ENCODE peak calls at places on chromosomes 11 and 22, in eight cellular contexts. One of them, this sample, is unnamed.

GRCh38 chr11:27209562-27210005 is 153.4 kb downstream of the CCDC34 start:
- DNase-seq in suprapubic skin: peak; percentile 72
- DNase-seq in Peyer's patch: no peak
- DNase-seq in transverse colon: no peak
- DNase-seq in spleen: no peak
- DNase-seq in ovary: no peak
- DNase-seq in H54: peak; percentile 62
- DNase-seq in prostate gland: peak; percentile 40
- DNase-seq in this sample: peak; percentile 11

GRCh38 chr22:49889071-49889470 is 29.2 kb downstream of the ALG12 start:
- DNase-seq in suprapubic skin: no peak
- DNase-seq in Peyer's patch: no peak
- DNase-seq in transverse colon: no peak
- DNase-seq in spleen: no peak
- DNase-seq in ovary: no peak
- DNase-seq in H54: no peak
- DNase-seq in prostate gland: no peak
- DNase-seq in this sample: no peak

GRCh38 chr22:16866167-16866566 is 41.0 kb upstream of the XKR3 start:
- DNase-seq in suprapubic skin: no peak
- DNase-seq in Peyer's patch: no peak
- DNase-seq in transverse colon: no peak
- DNase-seq in spleen: no peak
- DNase-seq in ovary: no peak
- DNase-seq in H54: peak; percentile 5
- DNase-seq in prostate gland: no peak
- DNase-seq in this sample: no peak

GRCh38 chr22:27358096-27358870 is 443.3 kb downstream of the MN1 start:
- DNase-seq in suprapubic skin: no peak
- DNase-seq in Peyer's patch: no peak
- DNase-seq in transverse colon: no peak
- DNase-seq in spleen: no peak
- DNase-seq in ovary: no peak
- DNase-seq in H54: no peak
- DNase-seq in prostate gland: no peak
- DNase-seq in this sample: no peak

GRCh38 chr22:50581950-50582561 is 593 bp downstream of the CHKB start:
- DNase-seq in suprapubic skin: no peak
- DNase-seq in Peyer's patch: peak; percentile 21
- DNase-seq in transverse colon: peak; percentile 41
- DNase-seq in spleen: no peak
- DNase-seq in ovary: no peak
- DNase-seq in H54: no peak
- DNase-seq in prostate gland: no peak
- DNase-seq in this sample: peak; percentile 65

GRCh38 chr11:4658629-4659453 is 15.1 kb downstream of the OR51E1 start:
- DNase-seq in suprapubic skin: no peak
- DNase-seq in Peyer's patch: no peak
- DNase-seq in transverse colon: no peak
- DNase-seq in spleen: no peak
- DNase-seq in ovary: no peak
- DNase-seq in H54: no peak
- DNase-seq in prostate gland: no peak
- DNase-seq in this sample: peak; percentile 80

GRCh38 chr11:78714539-78714938 is 139.9 kb upstream of the NARS2 start:
- DNase-seq in suprapubic skin: no peak
- DNase-seq in Peyer's patch: no peak
- DNase-seq in transverse colon: peak; percentile 9
- DNase-seq in spleen: no peak
- DNase-seq in ovary: no peak
- DNase-seq in H54: no peak
- DNase-seq in prostate gland: no peak
- DNase-seq in this sample: no peak

GRCh38 chr22:50400406-50400805 is 57.3 kb downstream of the PPP6R2 start:
- DNase-seq in suprapubic skin: no peak
- DNase-seq in Peyer's patch: no peak
- DNase-seq in transverse colon: no peak
- DNase-seq in spleen: no peak
- DNase-seq in ovary: no peak
- DNase-seq in H54: no peak
- DNase-seq in prostate gland: no peak
- DNase-seq in this sample: no peak

GRCh38 chr11:278001-278951 is at the start of gene NLRP6:
- DNase-seq in suprapubic skin: no peak
- DNase-seq in Peyer's patch: no peak
- DNase-seq in transverse colon: no peak
- DNase-seq in spleen: peak; percentile 75
- DNase-seq in ovary: peak; percentile 29
- DNase-seq in H54: no peak
- DNase-seq in prostate gland: no peak
- DNase-seq in this sample: no peak

GRCh38 chr22:20264614-20265452 is 3.3 kb downstream of the RTN4R start:
- DNase-seq in suprapubic skin: no peak
- DNase-seq in Peyer's patch: no peak
- DNase-seq in transverse colon: no peak
- DNase-seq in spleen: no peak
- DNase-seq in ovary: no peak
- DNase-seq in H54: no peak
- DNase-seq in prostate gland: no peak
- DNase-seq in this sample: no peak

GRCh38 chr11:70742553-70743291 is 344.4 kb downstream of the CTTN start:
- DNase-seq in suprapubic skin: no peak
- DNase-seq in Peyer's patch: no peak
- DNase-seq in transverse colon: no peak
- DNase-seq in spleen: no peak
- DNase-seq in ovary: no peak
- DNase-seq in H54: no peak
- DNase-seq in prostate gland: no peak
- DNase-seq in this sample: peak; percentile 81

GRCh38 chr11:130916238-130916855 is at the start of gene SNX19:
- DNase-seq in suprapubic skin: peak; percentile 92
- DNase-seq in Peyer's patch: peak; percentile 81
- DNase-seq in transverse colon: peak; percentile 95
- DNase-seq in spleen: peak; percentile 99
- DNase-seq in ovary: peak; percentile 96
- DNase-seq in H54: peak; percentile 62
- DNase-seq in prostate gland: peak; percentile 88
- DNase-seq in this sample: peak; percentile 94
- TF ChIP-seq POLR2A in suprapubic skin: peak; percentile 83
- TF ChIP-seq POLR2A in Peyer's patch: peak; percentile 90
- TF ChIP-seq POLR2A in transverse colon: peak; percentile 95
- TF ChIP-seq POLR2A in spleen: no peak
- TF ChIP-seq POLR2A in ovary: peak; percentile 88
- TF ChIP-seq POLR2A in H54: peak; percentile 54
- TF ChIP-seq POLR2A in prostate gland: peak; percentile 47
- TF ChIP-seq POLR2A in this sample: peak; percentile 93

DNA sequence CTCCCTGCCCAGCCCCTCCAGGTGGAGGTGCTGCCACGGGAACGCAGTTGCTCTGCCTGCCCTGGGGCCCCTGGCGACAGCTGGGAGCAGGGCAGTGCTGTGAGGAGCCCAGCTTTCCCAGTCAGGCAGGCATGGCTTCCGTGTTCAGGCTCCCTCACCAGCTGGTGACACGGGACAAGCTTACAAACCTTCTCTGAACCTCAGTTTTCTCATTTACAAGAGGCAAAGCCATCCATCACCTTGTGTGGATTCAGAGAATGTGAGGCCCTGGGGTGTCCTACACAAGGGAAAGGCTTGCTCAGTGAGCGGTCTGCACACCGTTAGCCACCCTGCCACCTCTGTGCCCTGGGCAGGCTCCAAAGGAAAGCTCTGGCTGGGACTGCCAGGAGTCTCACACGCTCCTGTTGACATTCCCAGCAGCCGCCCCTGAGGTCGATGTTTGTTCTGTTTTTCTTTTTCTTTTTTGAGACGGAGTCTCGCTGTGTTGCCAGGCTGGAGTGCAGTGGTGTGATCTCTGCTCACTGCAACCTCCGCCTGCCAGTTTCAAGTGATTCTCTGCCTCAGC is 23.5 kb downstream of the SUN2 start:
- DNase-seq in suprapubic skin: no peak
- DNase-seq in Peyer's patch: no peak
- DNase-seq in transverse colon: no peak
- DNase-seq in spleen: peak; percentile 76
- DNase-seq in ovary: peak; percentile 61
- DNase-seq in H54: no peak
- DNase-seq in prostate gland: no peak
- DNase-seq in this sample: no peak
- TF ChIP-seq POLR2A in suprapubic skin: no peak
- TF ChIP-seq POLR2A in Peyer's patch: no peak
- TF ChIP-seq POLR2A in transverse colon: no peak
- TF ChIP-seq POLR2A in spleen: no peak
- TF ChIP-seq POLR2A in ovary: no peak
- TF ChIP-seq POLR2A in H54: no peak
- TF ChIP-seq POLR2A in prostate gland: no peak
- TF ChIP-seq POLR2A in this sample: no peak

DNA sequence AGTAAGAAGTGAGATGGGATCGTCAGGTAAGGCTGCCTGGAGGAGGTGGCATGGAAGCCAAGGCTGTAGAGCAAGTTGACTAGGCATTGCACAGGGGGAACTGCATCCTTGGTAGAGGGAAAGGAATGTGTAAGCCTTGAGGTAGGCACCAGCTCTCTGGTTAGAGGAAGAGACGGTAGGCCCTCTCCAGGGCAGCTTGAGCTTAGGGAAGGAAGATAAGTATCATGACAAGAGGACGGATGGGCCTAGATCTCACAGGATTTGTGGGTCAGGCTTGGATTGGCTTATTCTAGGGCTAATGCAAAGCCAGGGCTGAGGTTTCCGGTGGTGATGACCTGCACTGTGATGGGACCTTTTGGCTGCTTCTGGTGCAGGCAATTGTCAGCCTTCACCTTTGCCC is 1035.8 kb downstream of the TBC1D22A start:
- DNase-seq in suprapubic skin: no peak
- DNase-seq in Peyer's patch: no peak
- DNase-seq in transverse colon: no peak
- DNase-seq in spleen: peak; percentile 8
- DNase-seq in ovary: no peak
- DNase-seq in H54: no peak
- DNase-seq in prostate gland: no peak
- DNase-seq in this sample: no peak
- TF ChIP-seq POLR2A in suprapubic skin: no peak
- TF ChIP-seq POLR2A in Peyer's patch: no peak
- TF ChIP-seq POLR2A in transverse colon: no peak
- TF ChIP-seq POLR2A in spleen: no peak
- TF ChIP-seq POLR2A in ovary: no peak
- TF ChIP-seq POLR2A in H54: no peak
- TF ChIP-seq POLR2A in prostate gland: no peak
- TF ChIP-seq POLR2A in this sample: no peak

GRCh38 chr11:65896009-65896999 is 3.9 kb downstream of the FOSL1 start:
- DNase-seq in suprapubic skin: no peak
- DNase-seq in Peyer's patch: no peak
- DNase-seq in transverse colon: no peak
- DNase-seq in spleen: no peak
- DNase-seq in ovary: no peak
- DNase-seq in H54: no peak
- DNase-seq in prostate gland: no peak
- DNase-seq in this sample: no peak
- TF ChIP-seq POLR2A in suprapubic skin: no peak
- TF ChIP-seq POLR2A in Peyer's patch: no peak
- TF ChIP-seq POLR2A in transverse colon: no peak
- TF ChIP-seq POLR2A in spleen: no peak
- TF ChIP-seq POLR2A in ovary: no peak
- TF ChIP-seq POLR2A in H54: no peak
- TF ChIP-seq POLR2A in prostate gland: no peak
- TF ChIP-seq POLR2A in this sample: peak; percentile 35

GRCh38 chr11:46321757-46322156 is 25.5 kb upstream of the DGKZ start:
- DNase-seq in suprapubic skin: no peak
- DNase-seq in Peyer's patch: no peak
- DNase-seq in transverse colon: no peak
- DNase-seq in spleen: no peak
- DNase-seq in ovary: no peak
- DNase-seq in H54: no peak
- DNase-seq in prostate gland: no peak
- DNase-seq in this sample: no peak

GRCh38 chr11:46315033-46315738 is 32.1 kb upstream of the DGKZ start:
- DNase-seq in suprapubic skin: peak; percentile 84
- DNase-seq in Peyer's patch: peak; percentile 72
- DNase-seq in transverse colon: peak; percentile 72
- DNase-seq in spleen: peak; percentile 81
- DNase-seq in ovary: peak; percentile 70
- DNase-seq in H54: peak; percentile 96
- DNase-seq in prostate gland: peak; percentile 43
- DNase-seq in this sample: peak; percentile 88

GRCh38 chr11:46319074-46319453 is 28.2 kb upstream of the DGKZ start:
- DNase-seq in suprapubic skin: no peak
- DNase-seq in Peyer's patch: no peak
- DNase-seq in transverse colon: no peak
- DNase-seq in spleen: no peak
- DNase-seq in ovary: no peak
- DNase-seq in H54: no peak
- DNase-seq in prostate gland: no peak
- DNase-seq in this sample: no peak

GRCh38 chr11:46315783-46316563 is 31.3 kb upstream of the DGKZ start:
- DNase-seq in suprapubic skin: no peak
- DNase-seq in Peyer's patch: no peak
- DNase-seq in transverse colon: no peak
- DNase-seq in spleen: no peak
- DNase-seq in ovary: no peak
- DNase-seq in H54: no peak
- DNase-seq in prostate gland: no peak
- DNase-seq in this sample: peak; percentile 73
- TF ChIP-seq POLR2A in suprapubic skin: no peak
- TF ChIP-seq POLR2A in Peyer's patch: no peak
- TF ChIP-seq POLR2A in transverse colon: no peak
- TF ChIP-seq POLR2A in spleen: no peak
- TF ChIP-seq POLR2A in ovary: no peak
- TF ChIP-seq POLR2A in H54: no peak
- TF ChIP-seq POLR2A in prostate gland: no peak
- TF ChIP-seq POLR2A in this sample: no peak

GRCh38 chr22:39368402-39368801 is 18.6 kb downstream of the SYNGR1 start:
- DNase-seq in suprapubic skin: no peak
- DNase-seq in Peyer's patch: no peak
- DNase-seq in transverse colon: no peak
- DNase-seq in spleen: no peak
- DNase-seq in ovary: no peak
- DNase-seq in H54: no peak
- DNase-seq in prostate gland: no peak
- DNase-seq in this sample: peak; percentile 61
- TF ChIP-seq POLR2A in suprapubic skin: no peak
- TF ChIP-seq POLR2A in Peyer's patch: no peak
- TF ChIP-seq POLR2A in transverse colon: no peak
- TF ChIP-seq POLR2A in spleen: no peak
- TF ChIP-seq POLR2A in ovary: no peak
- TF ChIP-seq POLR2A in H54: no peak
- TF ChIP-seq POLR2A in prostate gland: no peak
- TF ChIP-seq POLR2A in this sample: no peak

DNA sequence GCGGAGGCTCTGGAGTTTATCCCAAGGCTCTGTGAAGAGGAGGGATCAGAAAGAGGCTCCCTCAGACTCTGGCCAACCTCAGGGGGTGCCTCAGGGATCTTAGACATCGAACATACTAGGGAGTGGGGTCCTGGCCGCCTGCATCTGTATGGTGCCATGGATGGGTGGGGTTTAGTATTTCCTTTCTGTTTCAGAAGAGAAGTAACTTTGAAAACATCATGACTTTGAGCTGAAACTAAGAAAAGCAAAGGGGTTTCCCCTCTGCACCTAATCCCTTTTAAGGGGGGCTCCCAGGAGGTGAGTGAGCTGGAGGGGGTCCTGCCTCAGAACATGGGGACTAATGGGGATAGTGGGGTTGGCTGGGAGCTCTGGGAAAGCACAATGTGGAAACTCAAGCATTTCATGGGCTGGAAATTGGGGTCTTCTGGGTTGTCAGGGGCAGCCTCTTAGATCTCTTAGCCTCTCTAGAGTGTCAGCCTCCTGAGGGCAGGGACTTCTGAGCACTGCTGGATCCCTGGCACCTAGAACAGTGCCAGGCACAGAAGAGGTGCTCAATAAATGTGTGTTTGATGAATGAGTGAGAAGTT is 11.8 kb upstream of the SSTR3 start:
- DNase-seq in suprapubic skin: no peak
- DNase-seq in Peyer's patch: peak; percentile 63
- DNase-seq in transverse colon: no peak
- DNase-seq in spleen: no peak
- DNase-seq in ovary: no peak
- DNase-seq in H54: no peak
- DNase-seq in prostate gland: no peak
- DNase-seq in this sample: no peak
- TF ChIP-seq POLR2A in suprapubic skin: no peak
- TF ChIP-seq POLR2A in Peyer's patch: no peak
- TF ChIP-seq POLR2A in transverse colon: no peak
- TF ChIP-seq POLR2A in spleen: no peak
- TF ChIP-seq POLR2A in ovary: no peak
- TF ChIP-seq POLR2A in H54: no peak
- TF ChIP-seq POLR2A in prostate gland: no peak
- TF ChIP-seq POLR2A in this sample: no peak